ENCODE peak calls at places on chromosomes 2 and 18, in ten cellular contexts. J, R, Q, K, N, O, Z, X, S and Y are unnamed samples.
A peak's percentile ranks its signal among the peaks of the same experiment; 100 is the strongest.

GRCh38 chr2:31347788-31348187 is 66.8 kb downstream of the XDH start:
- DNase-seq in J (no peak), R (no peak), Q (no peak), K (no peak), N (peak; percentile 16), O (no peak), Z (no peak), X (no peak), S (no peak), Y (no peak)

GRCh38 chr2:74379851-74380789 is at the start of gene DCTN1:
- DNase-seq in J (peak; percentile 63), R (peak; percentile 25), Q (no peak), K (peak; percentile 48), N (peak; percentile 26), O (peak; percentile 30), Z (no peak), X (peak; percentile 59), S (no peak), Y (peak; percentile 88)

GRCh38 chr18:47095810-47096209 is 54.5 kb downstream of the HDHD2 start:
- DNase-seq in J (no peak), R (no peak), Q (no peak), K (no peak), N (no peak), O (no peak), Z (no peak), X (no peak), S (no peak), Y (no peak)

GRCh38 chr2:54394392-54394791 is 61.7 kb upstream of the SPTBN1 start:
- DNase-seq in J (no peak), R (no peak), Q (no peak), K (no peak), N (no peak), O (no peak), Z (no peak), X (no peak), S (no peak), Y (no peak)

GRCh38 chr2:216320852-216321251 is 51.4 kb downstream of the MARCHF4 start:
- DNase-seq in J (no peak), R (no peak), Q (no peak), K (no peak), N (no peak), O (no peak), Z (no peak), X (no peak), S (no peak), Y (no peak)

GRCh38 chr2:32453242-32454062 is 96.6 kb downstream of the BIRC6 start:
- DNase-seq in J (no peak), R (no peak), Q (no peak), K (no peak), N (no peak), O (peak; percentile 59), Z (no peak), X (no peak), S (no peak), Y (no peak)

GRCh38 chr2:172489682-172490081 is 62.3 kb downstream of the ITGA6 start:
- DNase-seq in J (no peak), R (no peak), Q (no peak), K (no peak), N (no peak), O (no peak), Z (no peak), X (no peak), S (no peak), Y (no peak)

GRCh38 chr2:45941758-45942738 is 290.6 kb downstream of the PRKCE start:
- DNase-seq in J (no peak), R (no peak), Q (no peak), K (no peak), N (no peak), O (peak; percentile 54), Z (no peak), X (no peak), S (no peak), Y (no peak)

GRCh38 chr2:43226558-43226954 is at the start of gene ZFP36L2:
- DNase-seq in J (peak; percentile 90), R (peak; percentile 96), Q (peak; percentile 86), K (peak; percentile 97), N (peak; percentile 96), O (peak; percentile 91), Z (peak; percentile 84), X (peak; percentile 92), S (peak; percentile 95), Y (peak; percentile 98)

GRCh38 chr2:43227830-43228280 is 1.4 kb upstream of the ZFP36L2 start:
- DNase-seq in J (no peak), R (no peak), Q (no peak), K (no peak), N (no peak), O (no peak), Z (no peak), X (no peak), S (no peak), Y (peak; percentile 49)

GRCh38 chr2:43225788-43226557 is 433 bp downstream of the ZFP36L2 start:
- DNase-seq in J (peak; percentile 80), R (peak; percentile 77), Q (no peak), K (peak; percentile 78), N (peak; percentile 84), O (peak; percentile 69), Z (no peak), X (no peak), S (peak; percentile 57), Y (peak; percentile 67)

GRCh38 chr2:43228341-43228751 is 1.9 kb upstream of the ZFP36L2 start:
- DNase-seq in J (no peak), R (no peak), Q (no peak), K (no peak), N (no peak), O (no peak), Z (no peak), X (no peak), S (no peak), Y (no peak)

DNA sequence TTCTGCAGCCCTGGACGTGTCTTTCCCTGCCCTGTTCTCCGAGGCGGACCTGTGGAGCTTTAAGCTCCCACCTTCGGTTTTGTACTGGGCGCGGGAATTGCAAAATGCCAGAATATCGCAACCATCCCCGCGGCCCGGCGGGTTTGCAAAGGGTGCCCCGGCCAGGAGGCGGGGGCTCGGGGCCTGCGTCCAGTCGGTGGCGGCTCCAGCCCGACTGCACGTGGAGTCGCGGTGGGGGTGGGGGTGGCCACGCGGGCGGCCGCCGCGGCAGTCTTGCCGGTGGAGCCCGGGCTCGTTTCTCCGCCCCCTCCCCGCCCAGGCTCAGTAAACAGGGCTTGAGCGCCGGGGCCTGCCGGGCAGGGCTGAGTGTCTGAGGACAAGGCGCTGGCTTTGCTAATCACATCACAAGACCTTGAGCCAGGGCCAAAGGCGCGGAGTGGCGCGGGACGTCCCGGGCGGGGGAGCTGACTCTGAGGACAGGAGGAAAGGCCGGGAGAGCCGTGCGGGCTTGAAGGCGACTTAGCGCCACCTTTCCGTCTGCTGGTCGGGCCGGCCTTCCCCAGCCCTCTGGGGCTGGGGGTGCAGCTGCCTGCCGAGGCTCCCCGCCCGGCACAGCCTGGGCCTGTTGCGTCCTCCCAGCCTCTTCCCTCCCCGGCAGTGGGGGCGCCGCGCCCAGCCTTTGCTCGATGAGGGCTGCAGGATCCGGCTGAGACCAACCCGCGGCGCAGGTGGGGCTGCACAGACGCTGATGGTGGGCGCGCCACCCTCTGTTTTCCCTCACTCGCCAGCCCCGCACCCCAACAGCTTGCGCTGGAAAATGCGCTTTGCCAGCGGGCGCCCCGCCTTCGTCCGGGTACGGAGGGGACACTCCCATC is 786 bp upstream of the ZFP36L2 start:
- DNase-seq in J (peak; percentile 85), R (peak; percentile 97), Q (peak; percentile 47), K (peak; percentile 90), N (peak; percentile 92), O (peak; percentile 87), Z (peak; percentile 53), X (no peak), S (peak; percentile 94), Y (peak; percentile 84)
- TF ChIP-seq POLR2A in J (no peak), R (no peak), Q (no peak), K (peak; percentile 48), N (peak; percentile 56), O (peak; percentile 68), Z (no peak), X (peak; percentile 41), S (peak; percentile 65), Y (peak; percentile 26)

DNA sequence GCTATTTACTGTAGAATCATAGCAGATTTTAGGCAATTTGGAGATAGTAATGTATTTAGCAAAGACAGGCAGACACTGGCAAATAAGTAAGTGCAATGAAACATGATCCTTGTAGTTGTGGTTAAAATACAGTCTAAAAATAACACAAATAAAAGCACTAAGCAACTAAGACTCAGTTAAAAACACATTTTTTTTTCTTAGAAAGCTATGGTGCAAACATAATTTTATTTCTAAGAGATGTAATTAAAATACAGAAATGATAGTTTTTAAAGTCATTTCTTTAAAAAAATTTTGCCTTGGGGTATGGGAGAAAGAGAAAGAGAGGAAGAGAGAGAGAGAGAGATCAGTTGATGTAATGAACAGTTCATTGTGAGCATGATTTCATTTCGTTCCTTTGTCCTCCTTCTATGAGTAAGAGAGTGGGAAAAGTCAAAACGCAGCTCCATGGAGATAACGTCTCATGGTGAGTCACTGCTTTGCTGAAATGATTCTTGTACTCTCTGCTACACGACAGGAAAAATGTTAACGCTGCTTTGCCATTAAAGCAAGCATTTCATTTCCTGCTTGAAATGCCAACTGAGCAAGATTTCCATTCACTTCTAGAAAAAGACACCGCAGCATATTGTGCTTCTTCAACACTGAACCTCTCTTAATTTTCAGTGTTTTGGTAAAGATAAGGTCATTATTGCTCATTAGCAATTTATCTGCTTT is 61.3 kb upstream of the PGAP1 start:
- DNase-seq in J (no peak), R (no peak), Q (peak; percentile 82), K (no peak), N (peak; percentile 85), O (peak; percentile 98), Z (no peak), X (no peak), S (no peak), Y (peak; percentile 51)
- TF ChIP-seq POLR2A in J (no peak), R (no peak), Q (no peak), K (no peak), N (no peak), O (peak; percentile 47), Z (no peak), X (no peak), S (no peak), Y (no peak)

DNA sequence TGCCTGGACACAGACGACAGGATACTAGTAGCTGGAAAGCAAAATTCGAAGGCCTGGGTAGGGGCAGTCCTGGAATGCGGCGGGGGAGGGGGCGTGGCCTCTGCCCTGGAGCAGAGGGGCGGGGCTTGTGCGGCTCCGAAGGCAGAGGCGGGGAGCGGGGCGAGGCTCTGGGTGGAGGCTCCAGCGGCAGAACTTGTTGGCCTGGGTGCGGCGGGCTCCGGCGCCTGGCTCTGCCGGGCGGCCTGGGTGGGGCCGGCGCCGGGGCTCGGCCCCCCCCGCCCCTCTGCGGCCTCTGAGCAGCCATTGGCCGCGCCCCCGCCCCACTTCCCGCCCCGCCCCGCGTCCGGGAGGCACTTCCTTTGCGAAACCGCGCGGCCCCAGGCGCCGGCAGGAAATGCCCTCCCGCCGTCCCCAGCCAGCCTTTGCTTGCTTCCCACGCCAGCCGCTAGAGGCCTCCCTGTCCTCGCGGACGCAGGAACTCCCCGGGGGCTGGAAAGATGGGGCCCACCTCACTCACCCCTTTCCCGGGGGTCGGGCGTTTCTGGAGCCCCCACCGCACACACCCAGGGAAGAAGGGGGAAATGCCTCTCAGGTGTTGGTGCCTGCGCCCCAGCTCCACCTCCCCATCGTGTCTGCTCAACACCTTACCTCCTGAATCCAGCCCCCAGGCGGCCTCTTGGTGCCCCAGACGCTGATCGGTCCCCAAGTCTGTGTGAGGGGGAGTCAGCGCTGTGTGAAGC is 6.7 kb downstream of the CTDSP1 start:
- DNase-seq in J (peak; percentile 98), R (peak; percentile 98), Q (peak; percentile 84), K (peak; percentile 98), N (peak; percentile 94), O (peak; percentile 94), Z (peak; percentile 95), X (peak; percentile 91), S (peak; percentile 95), Y (peak; percentile 95)
- TF ChIP-seq POLR2A in J (no peak), R (peak; percentile 53), Q (no peak), K (no peak), N (no peak), O (peak; percentile 80), Z (no peak), X (no peak), S (no peak), Y (peak; percentile 30)

GRCh38 chr18:37252854-37253396 is 312.7 kb downstream of the CELF4 start:
- DNase-seq in J (no peak), R (no peak), Q (no peak), K (no peak), N (no peak), O (no peak), Z (no peak), X (no peak), S (no peak), Y (no peak)
- TF ChIP-seq POLR2A in J (no peak), R (no peak), Q (no peak), K (no peak), N (no peak), O (no peak), Z (no peak), X (no peak), S (no peak), Y (no peak)